ENCODE peak calls at places on chromosomes 5 and 9, in four cellular contexts. C, I, H and L are unnamed samples.

GRCh38 chr5:169626779-169627178 is 10.3 kb upstream of the DOCK2 start:
- DNase-seq in C (no peak), I (peak), H (no peak), L (peak)

GRCh38 chr5:89878140-89878570 is 531.4 kb downstream of the CETN3 start:
- DNase-seq in C (no peak), I (no peak), H (no peak), L (peak)

GRCh38 chr5:14236757-14237156 is 93.6 kb downstream of the TRIO start:
- DNase-seq in C (no peak), I (no peak), H (no peak), L (no peak)

GRCh38 chr9:18638448-18639249 is 164.7 kb downstream of the ADAMTSL1 start:
- DNase-seq in C (no peak), I (no peak), H (no peak), L (no peak)

GRCh38 chr5:135133698-135134515 is 99.9 kb upstream of the PITX1 start:
- DNase-seq in C (no peak), I (no peak), H (no peak), L (no peak)

GRCh38 chr9:105994970-105995369 is 300.6 kb downstream of the TMEM38B start:
- DNase-seq in C (peak), I (peak), H (no peak), L (no peak)

GRCh38 chr5:170585278-170585677 is 81.5 kb downstream of the KCNIP1 start:
- DNase-seq in C (no peak), I (no peak), H (no peak), L (no peak)

GRCh38 chr9:20322212-20322611 is 300.1 kb downstream of the MLLT3 start:
- DNase-seq in C (no peak), I (no peak), H (no peak), L (no peak)

GRCh38 chr5:168073311-168073710 is 218.1 kb upstream of the WWC1 start:
- DNase-seq in C (no peak), I (no peak), H (no peak), L (no peak)

GRCh38 chr9:36793277-36793676 is 220.6 kb downstream of the MELK start:
- DNase-seq in C (no peak), I (no peak), H (no peak), L (no peak)

GRCh38 chr9:75448281-75448680 is 360.0 kb downstream of the OSTF1 start:
- DNase-seq in C (no peak), I (no peak), H (no peak), L (no peak)

GRCh38 chr5:3103241-3103855 is 351.9 kb upstream of the IRX2 start:
- DNase-seq in C (no peak), I (no peak), H (no peak), L (no peak)

GRCh38 chr5:142512680-142513042 is 173.2 kb downstream of the FGF1 start:
- DNase-seq in C (peak), I (peak), H (no peak), L (no peak)

GRCh38 chr9:116594552-116594951 is 92.6 kb upstream of the TRIM32 start:
- DNase-seq in C (peak), I (peak), H (no peak), L (no peak)

GRCh38 chr5:58019614-58020013 is 440.3 kb downstream of the PLK2 start:
- DNase-seq in C (peak), I (no peak), H (peak), L (no peak)

GRCh38 chr9:347667-348292 is 133.1 kb downstream of the DOCK8 start:
- DNase-seq in C (no peak), I (no peak), H (no peak), L (peak)

GRCh38 chr5:60287174-60287771 is 393.7 kb upstream of the PDE4D start:
- DNase-seq in C (peak), I (peak), H (peak), L (peak)

GRCh38 chr5:30398427-30398826 is 795.1 kb upstream of the CDH6 start:
- DNase-seq in C (no peak), I (no peak), H (no peak), L (no peak)

GRCh38 chr5:55575815-55576583 is 41.2 kb upstream of the PLPP1 start:
- DNase-seq in C (peak), I (no peak), H (no peak), L (no peak)

GRCh38 chr5:72817076-72817476 is 615 bp downstream of the TNPO1 start:
- DNase-seq in C (peak), I (no peak), H (peak), L (no peak)

GRCh38 chr5:73447234-73448071 is 1.1 kb downstream of the FOXD1 start:
- DNase-seq in C (peak), I (no peak), H (no peak), L (no peak)

GRCh38 chr9:106883030-106883429 is 20.1 kb downstream of the ZNF462 start:
- DNase-seq in C (no peak), I (no peak), H (no peak), L (no peak)

GRCh38 chr5:61401726-61402125 is 69.7 kb downstream of the ZSWIM6 start:
- DNase-seq in C (no peak), I (no peak), H (no peak), L (no peak)

GRCh38 chr9:29039258-29039657 is 1466.0 kb upstream of the C9orf72 start:
- DNase-seq in C (no peak), I (no peak), H (no peak), L (peak)

GRCh38 chr5:137410234-137411010 is 88.7 kb downstream of the SPOCK1 start:
- DNase-seq in C (no peak), I (no peak), H (no peak), L (no peak)

GRCh38 chr5:119022017-119022745 is 33.8 kb upstream of the DTWD2 start:
- DNase-seq in C (no peak), I (no peak), H (no peak), L (peak)

GRCh38 chr5:51651889-51652288 is 268.6 kb downstream of the ISL1 start:
- DNase-seq in C (no peak), I (peak), H (no peak), L (peak)

GRCh38 chr5:178576591-178577351 is 13.4 kb downstream of the COL23A1 start:
- DNase-seq in C (no peak), I (no peak), H (no peak), L (no peak)
- H3K4me3 ChIP-seq in C (no peak), I (no peak), H (peak), L (no peak)

DNA sequence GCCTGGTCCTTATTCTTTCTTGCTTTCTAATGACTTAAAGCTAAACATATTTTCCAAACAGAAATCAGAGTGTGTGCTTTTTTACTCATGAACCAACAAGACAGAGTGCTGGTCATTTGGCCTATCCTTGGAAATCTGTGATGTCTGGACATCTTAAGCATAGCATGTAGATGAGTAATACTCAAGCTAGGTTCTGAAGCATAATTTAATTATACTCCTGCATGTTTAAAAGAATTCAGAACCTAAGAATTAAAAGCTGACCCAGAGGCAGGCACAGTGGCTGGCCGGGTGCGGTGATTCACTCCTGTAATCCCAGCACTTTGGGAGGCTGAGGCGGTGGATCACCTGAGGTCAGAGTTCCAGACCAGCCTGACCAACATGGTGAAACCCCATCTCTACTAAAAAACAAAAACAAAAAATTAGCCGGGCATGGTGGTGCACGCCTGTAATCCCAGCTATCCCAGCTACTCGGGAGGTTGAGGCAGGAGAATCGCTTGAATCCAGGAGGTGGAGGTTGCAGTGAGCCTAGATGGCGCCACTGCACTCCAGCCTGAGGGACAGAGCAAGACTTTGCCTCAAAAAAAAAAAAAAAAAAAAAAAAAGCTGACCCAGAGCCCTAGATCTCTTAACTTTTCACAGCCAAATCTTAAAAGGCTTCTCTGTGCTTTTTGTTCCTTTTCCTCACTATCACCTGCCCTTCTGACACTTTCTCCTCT is 16.2 kb upstream of the TJP2 start:
- DNase-seq in C (peak), I (no peak), H (no peak), L (peak)
- TF ChIP-seq CTCF in C (peak), I (peak), H (peak), L (peak)

DNA sequence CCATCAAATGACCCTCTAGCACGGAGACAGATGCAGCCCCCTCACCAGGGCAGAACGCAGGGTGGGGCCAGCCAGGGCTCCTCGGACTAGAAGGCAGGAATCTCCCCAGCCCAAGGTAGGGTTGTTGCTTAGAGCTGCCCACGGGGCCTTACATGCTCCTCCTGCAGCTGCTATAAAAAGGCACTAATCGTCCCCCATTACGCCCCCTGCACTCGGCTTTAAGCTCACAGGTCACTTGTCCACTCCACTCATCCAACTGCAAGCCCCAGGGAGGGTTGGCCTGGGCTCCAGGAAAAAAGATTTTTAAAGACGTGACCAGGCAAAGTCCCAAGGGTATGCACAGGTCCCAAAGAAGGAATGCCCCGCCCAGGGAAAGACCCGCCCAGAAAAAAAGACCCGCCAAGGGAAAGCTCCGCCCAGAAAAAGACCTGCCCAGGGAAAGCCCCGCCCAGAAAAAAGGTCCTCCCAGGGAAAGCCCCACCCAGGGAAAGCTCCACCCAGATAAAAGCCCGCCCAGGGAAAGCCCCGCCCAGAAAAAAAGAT is 11.1 kb downstream of the GRIN1 start:
- DNase-seq in C (no peak), I (no peak), H (no peak), L (no peak)
- H3K4me3 ChIP-seq in C (no peak), I (no peak), H (no peak), L (no peak)

GRCh38 chr5:179907570-179908324 is at the start of gene TBC1D9B:
- DNase-seq in C (peak), I (no peak), H (peak), L (no peak)
- TF ChIP-seq CTCF in C (no peak), I (peak), H (peak), L (no peak)

GRCh38 chr9:96581301-96581700 is 38.3 kb downstream of the CDC14B start:
- DNase-seq in C (no peak), I (no peak), H (no peak), L (no peak)

GRCh38 chr9:96587916-96588315 is 31.7 kb downstream of the CDC14B start:
- DNase-seq in C (no peak), I (no peak), H (no peak), L (no peak)

GRCh38 chr9:96585426-96585825 is 34.2 kb downstream of the CDC14B start:
- DNase-seq in C (no peak), I (no peak), H (no peak), L (no peak)

GRCh38 chr9:96581823-96582598 is 37.6 kb downstream of the CDC14B start:
- DNase-seq in C (no peak), I (no peak), H (no peak), L (no peak)

GRCh38 chr9:96587295-96587694 is 32.3 kb downstream of the CDC14B start:
- DNase-seq in C (no peak), I (no peak), H (no peak), L (no peak)
- H3K4me3 ChIP-seq in C (no peak), I (no peak), H (no peak), L (no peak)

DNA sequence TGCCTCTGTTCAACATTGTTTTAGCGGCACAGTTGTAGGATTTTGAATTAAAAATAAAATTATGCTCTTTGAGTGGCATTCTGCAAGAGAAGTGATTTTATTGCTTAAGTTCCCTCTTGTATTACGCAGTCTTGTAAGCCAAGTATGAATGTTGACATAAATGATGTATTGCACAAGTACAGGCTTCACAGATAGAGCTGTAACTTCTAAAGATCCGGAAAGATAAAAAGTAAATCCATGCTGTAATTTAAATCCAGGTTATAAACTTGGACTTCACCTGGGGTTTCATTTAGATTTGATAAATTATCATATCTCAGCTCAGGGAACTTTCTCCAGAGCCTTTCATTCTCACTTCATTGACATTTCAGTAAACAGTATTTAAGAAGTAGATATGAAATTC is 1114.7 kb downstream of the PTPRD start:
- DNase-seq in C (no peak), I (no peak), H (no peak), L (peak)
- TF ChIP-seq CTCF in C (no peak), I (no peak), H (no peak), L (no peak)

GRCh38 chr5:86881493-86882090 is 263.9 kb downstream of the COX7C start:
- DNase-seq in C (no peak), I (no peak), H (no peak), L (no peak)

GRCh38 chr5:86879086-86879485 is 261.3 kb downstream of the COX7C start:
- DNase-seq in C (no peak), I (no peak), H (no peak), L (no peak)

GRCh38 chr5:86880785-86881492 is 263.2 kb downstream of the COX7C start:
- DNase-seq in C (peak), I (peak), H (no peak), L (peak)

GRCh38 chr5:86878250-86878649 is 260.5 kb downstream of the COX7C start:
- DNase-seq in C (no peak), I (no peak), H (no peak), L (no peak)

DNA sequence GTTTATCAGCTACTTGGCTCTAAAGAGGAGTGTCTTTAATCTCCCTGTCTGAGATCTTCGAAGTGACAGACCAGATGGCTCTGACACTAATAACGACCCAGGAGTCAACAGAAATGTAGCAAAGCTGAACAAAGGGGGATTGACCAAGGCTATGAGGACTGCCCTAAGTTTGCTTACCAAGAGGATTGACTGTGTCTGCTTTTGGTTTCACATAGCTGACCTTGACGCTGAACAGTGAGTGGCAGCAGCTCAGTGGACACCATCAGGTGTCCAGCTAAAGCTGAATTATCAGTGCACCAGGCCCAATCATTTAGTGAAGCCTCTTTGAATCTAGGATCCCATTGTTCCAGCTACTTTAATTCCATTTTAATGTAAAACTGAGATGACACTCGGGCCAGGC is 262.6 kb downstream of the COX7C start:
- DNase-seq in C (no peak), I (no peak), H (no peak), L (no peak)
- H3K4me3 ChIP-seq in C (no peak), I (no peak), H (no peak), L (no peak)

GRCh38 chr9:78115073-78115472 is 83.5 kb upstream of the GNAQ start:
- DNase-seq in C (no peak), I (no peak), H (no peak), L (no peak)
- TF ChIP-seq CTCF in C (no peak), I (peak), H (peak), L (peak)